ENCODE peak calls at places on chromosomes 1 and 21, in eight cellular contexts. Q is fibroblast of lung; E is aorta; X is CD8-positive, alpha-beta memory T cell; G is neural progenitor cell; K is heart left ventricle; S is spleen; R is endodermal cell. T is an unnamed sample.

GRCh38 chr1:225735252-225736149 is 42.1 kb upstream of the SRP9 start:
- DNase-seq in S (no peak), E (peak; percentile 89), G (peak; percentile 23), X (no peak), R (no peak), K (peak; percentile 63), Q (peak; percentile 98), T (peak; percentile 57)

GRCh38 chr1:24459551-24460266 is 42.9 kb upstream of the RCAN3 start:
- DNase-seq in R (peak; percentile 12), E (no peak), S (no peak), X (no peak), K (no peak), G (no peak), Q (no peak), T (no peak)

GRCh38 chr21:25560151-25560783 is 47.0 kb downstream of the MRPL39 start:
- DNase-seq in K (no peak), X (no peak), G (no peak), R (no peak), S (no peak), Q (peak; percentile 34), E (no peak), T (peak; percentile 56)

GRCh38 chr1:12711421-12712005 is 4.4 kb upstream of the AADACL3 start:
- DNase-seq in K (no peak), S (no peak), R (peak; percentile 46), X (no peak), E (no peak), G (no peak), Q (no peak), T (no peak)

GRCh38 chr1:228341814-228342626 is 64.6 kb downstream of the TRIM11 start:
- DNase-seq in E (peak; percentile 55), S (peak; percentile 59), X (no peak), Q (no peak), K (peak; percentile 8), G (no peak), R (peak; percentile 34), T (peak; percentile 32)

GRCh38 chr1:234672349-234673135 is 62.6 kb upstream of the IRF2BP2 start:
- DNase-seq in K (no peak), E (no peak), S (no peak), R (no peak), Q (no peak), G (no peak), X (no peak), T (no peak)

GRCh38 chr1:99171126-99171813 is 93.0 kb upstream of the PLPPR4 start:
- DNase-seq in G (peak; percentile 24), Q (no peak), S (no peak), K (no peak), E (no peak), R (peak; percentile 49), X (no peak), T (no peak)

GRCh38 chr1:220060876-220061275 is 14.6 kb upstream of the EPRS1 start:
- DNase-seq in Q (no peak), E (no peak), S (no peak), R (no peak), G (no peak), X (no peak), K (no peak), T (no peak)

GRCh38 chr1:165161130-165161529 is 195.4 kb downstream of the LMX1A start:
- DNase-seq in R (no peak), S (no peak), E (no peak), G (no peak), X (no peak), K (no peak), Q (no peak), T (no peak)

GRCh38 chr1:11052839-11053757 is 6.1 kb upstream of the MASP2 start:
- DNase-seq in R (no peak), X (no peak), G (no peak), Q (no peak), S (no peak), E (peak; percentile 63), K (no peak), T (peak; percentile 42)

GRCh38 chr1:28064064-28064463 is 24.3 kb downstream of the EYA3 start:
- DNase-seq in K (no peak), S (no peak), E (no peak), X (no peak), R (no peak), Q (peak; percentile 52), G (no peak), T (no peak)

GRCh38 chr1:196372896-196373536 is 235.2 kb downstream of the KCNT2 start:
- DNase-seq in K (no peak), G (peak; percentile 16), E (no peak), S (no peak), X (no peak), Q (peak; percentile 60), R (no peak), T (no peak)

GRCh38 chr21:26849428-26850115 is 4.4 kb upstream of the ADAMTS1 start:
- DNase-seq in G (peak; percentile 74), R (no peak), S (no peak), E (no peak), X (no peak), K (peak; percentile 33), Q (peak; percentile 85), T (no peak)

DNA sequence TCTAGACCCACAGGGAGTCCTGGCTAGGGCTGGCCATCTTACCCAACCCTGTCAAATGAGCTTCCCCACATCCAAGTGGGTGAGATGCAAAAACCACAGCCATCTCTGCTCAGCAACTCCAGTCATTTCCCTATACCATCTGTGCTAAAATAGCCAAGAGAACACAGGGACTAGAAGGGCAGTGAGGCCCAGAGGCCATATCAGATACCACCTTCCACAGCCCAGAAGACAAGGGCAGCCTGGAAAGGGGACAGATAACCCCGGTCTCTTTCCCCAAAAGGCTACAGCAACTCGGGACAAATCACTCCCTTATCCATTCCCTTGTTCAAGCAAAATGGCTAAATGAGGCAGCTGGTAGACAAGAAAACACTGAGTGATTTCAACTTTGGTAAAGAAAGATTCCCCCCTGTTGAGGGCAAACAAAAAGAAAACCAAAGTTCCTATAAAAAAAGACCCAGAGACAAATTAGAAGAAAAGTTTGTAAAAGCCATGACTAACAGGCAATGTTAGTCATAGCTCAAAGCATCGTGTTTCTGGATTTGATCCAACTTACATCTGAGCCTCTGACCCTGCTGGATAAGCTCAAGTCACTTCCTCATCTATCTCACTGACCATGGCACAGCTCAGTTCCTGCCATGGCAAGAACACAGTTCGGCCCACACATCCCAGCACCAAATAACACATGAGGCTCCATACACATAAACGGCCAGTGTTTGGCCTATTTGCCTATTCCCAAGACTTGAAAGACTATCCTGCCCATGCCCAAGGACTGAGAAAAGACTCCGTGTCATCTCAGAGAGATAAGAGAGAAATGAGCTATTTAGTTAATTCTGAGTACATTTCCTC is 3.1 kb downstream of the LAMB3 start:
- DNase-seq in R (no peak), E (no peak), X (no peak), G (no peak), K (no peak), S (no peak), Q (peak; percentile 97), T (no peak)
- H3K4me3 ChIP-seq in R (no peak overlapping the region), E (no peak overlapping the region), X (no peak overlapping the region), G (no peak overlapping the region), K (no peak overlapping the region), S (peak overlapping the region; percentile 23), Q (no peak overlapping the region), T (no peak overlapping the region)

GRCh38 chr1:2238361-2239055 is 10.4 kb downstream of the SKI start:
- DNase-seq in G (no peak), X (no peak), E (no peak), K (peak; percentile 12), Q (no peak), R (no peak), S (peak; percentile 76), T (no peak)

GRCh38 chr1:2239384-2239985 is 11.4 kb downstream of the SKI start:
- DNase-seq in S (peak; percentile 69), Q (no peak), R (peak; percentile 52), X (no peak), K (peak; percentile 11), G (no peak), E (no peak), T (peak; percentile 50)

GRCh38 chr1:2242814-2243725 is 15.0 kb downstream of the SKI start:
- DNase-seq in R (no peak), Q (peak; percentile 31), S (no peak), E (no peak), G (no peak), X (no peak), K (peak; percentile 30), T (peak; percentile 51)

GRCh38 chr1:2240251-2241156 is 12.4 kb downstream of the SKI start:
- DNase-seq in X (no peak), S (no peak), Q (peak; percentile 18), K (peak; percentile 79), G (no peak), E (peak; percentile 93), R (peak; percentile 46), T (peak; percentile 96)

GRCh38 chr1:2241820-2242219 is 13.7 kb downstream of the SKI start:
- DNase-seq in E (no peak), R (no peak), G (no peak), S (no peak), X (no peak), Q (no peak), K (peak; percentile 25), T (no peak)
- H3K4me1 ChIP-seq in E (no peaks in the 10 kb centered on the region), R (peaks cover 4% of the 10 kb centered on the region), G (peaks cover 15% of the 10 kb centered on the region), S (peaks cover 81% of the 10 kb centered on the region), X (peaks cover 74% of the 10 kb centered on the region), Q (peaks cover 21% of the 10 kb centered on the region), K (peaks cover 91% of the 10 kb centered on the region), T (peaks cover 89% of the 10 kb centered on the region)

DNA sequence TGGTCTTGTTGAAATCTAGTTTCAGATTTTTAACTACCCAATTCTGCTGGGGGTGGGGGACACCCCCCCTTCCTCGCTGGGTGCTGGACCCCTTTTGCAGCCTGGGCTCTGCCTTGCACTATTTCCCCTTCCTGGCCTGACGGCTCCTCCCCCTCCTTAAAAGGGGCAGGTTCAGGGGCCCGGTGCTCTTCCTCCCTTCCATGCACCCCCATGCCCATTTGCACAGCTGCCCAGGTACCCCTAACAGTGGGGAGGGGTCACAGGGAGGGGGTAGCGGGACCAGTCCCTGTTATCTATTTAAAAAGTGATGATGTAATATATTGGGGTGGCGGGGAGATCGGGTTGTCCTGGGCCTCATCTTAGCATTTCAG is 15.3 kb downstream of the ZBTB7B start:
- DNase-seq in X (no peak), Q (no peak), S (peak; percentile 82), R (no peak), E (no peak), G (no peak), K (no peak), T (no peak)
- H3K4me3 ChIP-seq in X (no peak overlapping the region), Q (peak overlapping the region; percentile 52), S (peak overlapping the region; percentile 72), R (no peak overlapping the region), E (no peak overlapping the region), G (peak overlapping the region; percentile 44), K (no peak overlapping the region), T (peak overlapping the region; percentile 52)

GRCh38 chr1:14439015-14439414 is 159.5 kb upstream of the KAZN start:
- DNase-seq in E (no peak), K (no peak), G (no peak), S (no peak), R (no peak), X (no peak), Q (no peak), T (no peak)

GRCh38 chr1:14438127-14438769 is 160.2 kb upstream of the KAZN start:
- DNase-seq in G (no peak), S (no peak), X (no peak), E (no peak), K (no peak), R (no peak), Q (no peak), T (no peak)

GRCh38 chr1:14440731-14441130 is 157.8 kb upstream of the KAZN start:
- DNase-seq in R (no peak), K (no peak), Q (no peak), G (no peak), S (no peak), X (no peak), E (no peak), T (no peak)

GRCh38 chr1:14441302-14441741 is 157.2 kb upstream of the KAZN start:
- DNase-seq in G (no peak), K (no peak), R (no peak), E (no peak), X (no peak), Q (peak; percentile 46), S (no peak), T (peak; percentile 78)

GRCh38 chr1:14440166-14440565 is 158.3 kb upstream of the KAZN start:
- DNase-seq in R (no peak), E (no peak), G (no peak), X (no peak), S (no peak), K (no peak), Q (no peak), T (no peak)
- H3K4me1 ChIP-seq in R (peaks cover 3% of the 10 kb centered on the region), E (no peaks in the 10 kb centered on the region), G (peaks cover 8% of the 10 kb centered on the region), X (no peaks in the 10 kb centered on the region), S (no peaks in the 10 kb centered on the region), K (no peaks in the 10 kb centered on the region), Q (peaks cover 15% of the 10 kb centered on the region), T (no peaks in the 10 kb centered on the region)